ENCODE peak calls at places on chromosomes 2 and 18, in four cellular contexts. One of them, this sample, is unnamed.

GRCh38 chr2:28647682-28648081 is 103.9 kb upstream of the PPP1CB start:
- DNase-seq in AG10803: no peak
- DNase-seq in GM12891: no peak
- DNase-seq in fibroblast of lung: no peak
- DNase-seq in this sample: no peak

GRCh38 chr2:171522057-171522803 is at the start of gene CYBRD1:
- DNase-seq in AG10803: peak; percentile 92
- DNase-seq in GM12891: peak; percentile 66
- DNase-seq in fibroblast of lung: peak; percentile 86
- DNase-seq in this sample: peak; percentile 94

GRCh38 chr2:105339414-105339813 is 2.1 kb downstream of the C2orf49 start:
- DNase-seq in AG10803: no peak
- DNase-seq in GM12891: no peak
- DNase-seq in fibroblast of lung: no peak
- DNase-seq in this sample: no peak

GRCh38 chr2:158979775-158980174 is 11.3 kb downstream of the TANC1 start:
- DNase-seq in AG10803: no peak
- DNase-seq in GM12891: no peak
- DNase-seq in fibroblast of lung: no peak
- DNase-seq in this sample: no peak

GRCh38 chr2:12555012-12555645 is 161.6 kb upstream of the TRIB2 start:
- DNase-seq in AG10803: peak; percentile 32
- DNase-seq in GM12891: no peak
- DNase-seq in fibroblast of lung: peak; percentile 83
- DNase-seq in this sample: peak; percentile 9

GRCh38 chr2:188293601-188294482 is 2.2 kb downstream of the GULP1 start:
- DNase-seq in AG10803: peak; percentile 51
- DNase-seq in GM12891: no peak
- DNase-seq in fibroblast of lung: peak; percentile 88
- DNase-seq in this sample: no peak

GRCh38 chr18:8750954-8751415 is 45.6 kb downstream of the MTCL1 start:
- DNase-seq in AG10803: peak; percentile 95
- DNase-seq in GM12891: no peak
- DNase-seq in fibroblast of lung: peak; percentile 92
- DNase-seq in this sample: no peak

GRCh38 chr18:11995445-11996189 is 14.3 kb downstream of the IMPA2 start:
- DNase-seq in AG10803: peak; percentile 73
- DNase-seq in GM12891: peak; percentile 71
- DNase-seq in fibroblast of lung: peak; percentile 66
- DNase-seq in this sample: peak; percentile 93

GRCh38 chr2:190407246-190407661 is 901 bp upstream of the MFSD6 start:
- DNase-seq in AG10803: no peak
- DNase-seq in GM12891: no peak
- DNase-seq in fibroblast of lung: no peak
- DNase-seq in this sample: no peak

This sample was measured in Kasumi-1.